ENCODE peak calls at places on chromosomes 11 and 22, in seven cellular contexts. M is frontal cortex, T is ACHN, K is body of pancreas, Z is putamen, U is GM04503, L is iris pigment epithelial cell. P is an unnamed sample.

GRCh38 chr22:49206281-49206680 is 621.4 kb downstream of the BRD1 start:
- DNase-seq in Z (peak; percentile 21), U (no peak), T (no peak), K (peak; percentile 1), L (no peak), M (no peak), P (no peak)

GRCh38 chr11:128525411-128526243 is 61.7 kb downstream of the ETS1 start:
- DNase-seq in M (no peak), Z (peak; percentile 88), U (no peak), L (peak; percentile 72), K (no peak), T (no peak), P (peak; percentile 84)

GRCh38 chr11:8015753-8016239 is 28.7 kb downstream of the EIF3F start:
- DNase-seq in Z (no peak), U (peak; percentile 39), T (no peak), M (no peak), K (no peak), L (no peak), P (peak; percentile 24)

GRCh38 chr22:35838849-35839646 is 121.4 kb downstream of the APOL5 start:
- DNase-seq in M (no peak), T (peak; percentile 66), L (peak; percentile 81), Z (peak; percentile 45), U (peak; percentile 58), K (no peak), P (peak; percentile 68)

GRCh38 chr11:133515075-133515474 is 17.2 kb downstream of the OPCML start:
- DNase-seq in K (no peak), U (no peak), Z (no peak), T (no peak), L (no peak), M (no peak), P (peak; percentile 7)

GRCh38 chr11:613369-613968 is 2.3 kb downstream of the IRF7 start:
- DNase-seq in M (peak; percentile 81), T (peak; percentile 56), Z (no peak), U (no peak), K (peak; percentile 50), L (peak; percentile 54), P (no peak)

GRCh38 chr11:19743622-19744021 is 31.0 kb downstream of the NAV2 start:
- DNase-seq in U (no peak), M (no peak), Z (no peak), K (no peak), T (no peak), L (no peak), P (no peak)

GRCh38 chr11:9267680-9268079 is 2.5 kb upstream of the DENND5A start:
- DNase-seq in M (no peak), U (no peak), Z (no peak), L (no peak), T (no peak), K (no peak), P (no peak)

GRCh38 chr11:21511835-21512440 is 680.9 kb upstream of the ANO5 start:
- DNase-seq in Z (peak; percentile 16), T (peak; percentile 71), K (peak; percentile 70), L (peak; percentile 21), U (no peak), M (no peak), P (peak; percentile 68)

GRCh38 chr22:39183991-39184585 is 31.6 kb upstream of the CBX7 start:
- DNase-seq in U (peak; percentile 53), M (no peak), K (peak; percentile 76), Z (peak; percentile 53), T (peak; percentile 92), L (peak; percentile 84), P (peak; percentile 32)

GRCh38 chr11:125345706-125346561 is 150.1 kb downstream of the FEZ1 start:
- DNase-seq in L (peak; percentile 64), U (peak; percentile 8), T (peak; percentile 33), Z (peak; percentile 63), M (peak; percentile 77), K (peak; percentile 80), P (peak; percentile 39)

GRCh38 chr11:118171274-118172062 is 5.0 kb downstream of the SCN2B start:
- DNase-seq in Z (peak; percentile 84), T (peak; percentile 54), K (peak; percentile 76), U (no peak), L (peak; percentile 39), M (peak; percentile 89), P (peak; percentile 45)

GRCh38 chr22:44497218-44497903 is 672 bp downstream of the RTL6 start:
- DNase-seq in K (peak; percentile 33), L (peak; percentile 9), T (peak; percentile 58), Z (no peak), M (peak; percentile 60), U (no peak), P (no peak)

GRCh38 chr22:46133588-46133855 is 16.8 kb upstream of the PPARA start:
- DNase-seq in Z (no peak), L (no peak), U (no peak), T (no peak), K (no peak), M (no peak), P (no peak)

GRCh38 chr11:32893947-32894827 is 1.6 kb downstream of the QSER1 start:
- DNase-seq in Z (peak; percentile 33), K (peak; percentile 55), L (peak; percentile 93), T (peak; percentile 89), M (peak; percentile 38), U (peak; percentile 43), P (peak; percentile 82)

GRCh38 chr11:1281326-1281973 is 28.0 kb downstream of the TOLLIP start:
- DNase-seq in T (no peak), M (no peak), U (no peak), K (no peak), Z (no peak), L (peak; percentile 41), P (no peak)

GRCh38 chr11:121024989-121025388 is 1.1 kb downstream of the TBCEL start:
- DNase-seq in T (peak; percentile 2), M (peak; percentile 10), Z (no peak), L (peak; percentile 22), U (no peak), K (no peak), P (no peak)

GRCh38 chr22:26995222-26995621 is 337.8 kb downstream of the MIAT start:
- DNase-seq in L (no peak), Z (no peak), M (no peak), U (no peak), T (no peak), K (peak; percentile 71), P (no peak)

GRCh38 chr11:40401132-40401853 is 1058.2 kb downstream of the LRRC4C start:
- DNase-seq in K (no peak), U (no peak), T (no peak), M (no peak), Z (no peak), L (no peak), P (no peak)

GRCh38 chr22:39785232-39785631 is 108.3 kb downstream of the ENTHD1 start:
- DNase-seq in T (no peak), M (no peak), U (no peak), L (no peak), Z (no peak), K (no peak), P (no peak)

GRCh38 chr22:36619797-36620390 is 83.7 kb downstream of the CACNG2 start:
- DNase-seq in Z (no peak), L (no peak), U (no peak), M (no peak), T (no peak), K (no peak), P (no peak)

GRCh38 chr11:92136792-92137191 is 87.8 kb upstream of the FAT3 start:
- DNase-seq in Z (no peak), M (no peak), L (no peak), U (no peak), K (no peak), T (no peak), P (peak; percentile 32)

GRCh38 chr11:70942593-70942992 is 309.8 kb downstream of the SHANK2 start:
- DNase-seq in Z (no peak), K (no peak), L (peak; percentile 8), M (no peak), T (peak; percentile 24), U (no peak), P (no peak)

GRCh38 chr11:43852057-43852636 is 28.5 kb upstream of the ALKBH3 start:
- DNase-seq in L (peak; percentile 86), Z (peak; percentile 45), K (peak; percentile 53), T (peak; percentile 66), U (no peak), M (peak; percentile 55), P (peak; percentile 72)

GRCh38 chr11:33344611-33345010 is 87.4 kb downstream of the HIPK3 start:
- DNase-seq in Z (no peak), L (peak; percentile 21), U (no peak), M (no peak), K (no peak), T (no peak), P (no peak)

GRCh38 chr11:116893437-116893836 is 56.0 kb upstream of the APOA1 start:
- DNase-seq in T (no peak), K (no peak), Z (no peak), U (no peak), M (no peak), L (no peak), P (no peak)

GRCh38 chr11:69635804-69636511 is 5.0 kb upstream of the CCND1 start:
- DNase-seq in T (no peak), Z (no peak), K (no peak), M (no peak), U (no peak), L (no peak), P (no peak)

GRCh38 chr11:17736921-17737817 is 2.6 kb downstream of the KCNC1 start:
- DNase-seq in M (no peak), Z (no peak), U (no peak), T (no peak), L (no peak), K (no peak), P (no peak)

GRCh38 chr11:129766858-129767604 is 48.6 kb upstream of the TMEM45B start:
- DNase-seq in M (no peak), T (peak; percentile 15), K (no peak), U (no peak), Z (no peak), L (peak; percentile 44), P (peak; percentile 51)

GRCh38 chr22:46580940-46581579 is 39.1 kb upstream of the GRAMD4 start:
- DNase-seq in K (no peak), L (no peak), U (no peak), T (no peak), M (no peak), Z (no peak), P (no peak)

GRCh38 chr11:8807544-8808225 is 103.3 kb upstream of the AKIP1 start:
- DNase-seq in M (peak; percentile 35), T (peak; percentile 29), U (no peak), K (no peak), L (peak; percentile 82), Z (no peak), P (peak; percentile 82)

GRCh38 chr11:124068711-124069110 is 27.6 kb upstream of the OR10G7 start:
- DNase-seq in U (no peak), L (no peak), T (no peak), M (no peak), K (no peak), Z (no peak), P (no peak)

GRCh38 chr22:37559901-37560681 is at the start of gene CDC42EP1:
- DNase-seq in Z (peak; percentile 86), M (peak; percentile 87), T (peak; percentile 58), U (no peak), K (peak; percentile 71), L (peak; percentile 55), P (no peak)

GRCh38 chr22:47098554-47098953 is 336.1 kb downstream of the TBC1D22A start:
- DNase-seq in T (no peak), L (no peak), M (no peak), Z (no peak), U (no peak), K (no peak), P (no peak)

GRCh38 chr22:30340911-30341685 is 14.4 kb upstream of the TBC1D10A start:
- DNase-seq in M (peak; percentile 67), Z (peak; percentile 87), U (no peak), K (peak; percentile 58), T (no peak), L (no peak), P (no peak)

GRCh38 chr11:46896719-46897406 is 21.5 kb downstream of the LRP4 start:
- DNase-seq in K (no peak), U (no peak), T (peak; percentile 69), Z (peak; percentile 22), L (peak; percentile 55), M (no peak), P (peak; percentile 59)

GRCh38 chr11:28464252-28464867 is 356.2 kb downstream of the METTL15 start:
- DNase-seq in L (peak; percentile 87), M (no peak), K (no peak), T (no peak), Z (no peak), U (peak; percentile 44), P (no peak)

GRCh38 chr11:46671958-46672315 is 28.5 kb downstream of the ARHGAP1 start:
- DNase-seq in T (no peak), U (no peak), Z (no peak), K (no peak), L (no peak), M (no peak), P (no peak)

P was measured in HT1080.